ENCODE peak calls at places on chromosomes 5 and 9, in four cellular contexts. N is EL, F is cerebellum, Z is PC-3. W is an unnamed sample.

GRCh38 chr5:54249210-54250028 is 61.0 kb downstream of the ARL15 start:
- DNase-seq in N (peak), F (no peak), Z (peak), W (peak)

GRCh38 chr9:117218951-117219350 is 195.9 kb downstream of the ASTN2 start:
- DNase-seq in N (no peak), F (no peak), Z (no peak), W (no peak)

GRCh38 chr9:114046876-114047275 is 31.2 kb downstream of the AMBP start:
- DNase-seq in N (no peak), F (no peak), Z (peak), W (no peak)

GRCh38 chr5:150731669-150732068 is 27.1 kb downstream of the DCTN4 start:
- DNase-seq in N (no peak), F (no peak), Z (no peak), W (no peak)

GRCh38 chr5:76689321-76690026 is 26.5 kb upstream of the F2R start:
- DNase-seq in N (peak), F (no peak), Z (peak), W (peak)

GRCh38 chr5:159481751-159482150 is 151.5 kb upstream of the IL12B start:
- DNase-seq in N (no peak), F (no peak), Z (no peak), W (no peak)

GRCh38 chr5:54522080-54522479 is 4.5 kb downstream of the SNX18 start:
- DNase-seq in N (no peak), F (no peak), Z (no peak), W (no peak)

GRCh38 chr9:70093944-70094343 is 50.3 kb downstream of the MAMDC2 start:
- DNase-seq in N (no peak), F (no peak), Z (peak), W (no peak)

GRCh38 chr9:127923046-127923445 is 6.2 kb upstream of the ST6GALNAC4 start:
- DNase-seq in N (no peak), F (no peak), Z (no peak), W (no peak)

GRCh38 chr9:72718503-72718902 is 197.1 kb downstream of the TMC1 start:
- DNase-seq in N (no peak), F (no peak), Z (no peak), W (no peak)

GRCh38 chr5:154899107-154899816 is 38.7 kb downstream of the GEMIN5 start:
- DNase-seq in N (no peak), F (no peak), Z (no peak), W (no peak)

GRCh38 chr5:65774346-65774745 is 52.3 kb downstream of the NLN start:
- DNase-seq in N (peak), F (no peak), Z (peak), W (peak)

GRCh38 chr5:85931220-85931619 is 686.5 kb upstream of the COX7C start:
- DNase-seq in N (no peak), F (no peak), Z (peak), W (no peak)

GRCh38 chr5:115430374-115430773 is 114.2 kb downstream of the FEM1C start:
- DNase-seq in N (no peak), F (no peak), Z (peak), W (peak)

GRCh38 chr5:146825033-146825432 is 53.5 kb downstream of the PPP2R2B start:
- DNase-seq in N (peak), F (no peak), Z (peak), W (peak)

GRCh38 chr5:88886252-88886651 is 3.3 kb upstream of the MEF2C start:
- DNase-seq in N (no peak), F (no peak), Z (no peak), W (no peak)

GRCh38 chr5:157541452-157542118 is 34.0 kb downstream of the ADAM19 start:
- DNase-seq in N (no peak), F (no peak), Z (no peak), W (no peak)

GRCh38 chr5:91144491-91145232 is 238.5 kb downstream of the ARRDC3 start:
- DNase-seq in N (no peak), F (no peak), Z (no peak), W (no peak)

W was measured in RWPE1.